ENCODE peak calls at places on chromosomes 2 and 18, in seven cellular contexts. U is lower lobe of right lung, W is psoas muscle, O is body of pancreas, F is GM06990, J is Peyer's patch, N is right lobe of liver. G is an unnamed sample. For H3K36me3, the result is how much of the 10 kb centered on the place peaks cover.

GRCh38 chr18:31825772-31826171 is 65.1 kb upstream of the SLC25A52 start:
- DNase-seq in W (no peak), N (no peak), J (no peak), F (no peak), O (no peak), U (no peak), G (no peak)

GRCh38 chr2:120802161-120802560 is 66.5 kb downstream of the GLI2 start:
- DNase-seq in O (peak), J (no peak), N (no peak), W (no peak), U (no peak), F (no peak), G (no peak)

GRCh38 chr2:145597809-145598208 is 1077.9 kb upstream of the ZEB2 start:
- DNase-seq in U (no peak), W (no peak), N (no peak), F (no peak), J (no peak), O (no peak), G (peak)

GRCh38 chr2:10876963-10877362 is 34.8 kb upstream of the KCNF1 start:
- DNase-seq in U (no peak), O (no peak), W (no peak), N (no peak), F (no peak), J (peak), G (no peak)

GRCh38 chr2:171049691-171050090 is 111.0 kb downstream of the TLK1 start:
- DNase-seq in W (no peak), F (no peak), U (no peak), O (no peak), J (no peak), N (no peak), G (no peak)

GRCh38 chr2:12982149-12982584 is 265.4 kb downstream of the TRIB2 start:
- DNase-seq in F (no peak), N (no peak), O (no peak), W (no peak), U (no peak), J (no peak), G (peak)

GRCh38 chr2:119771331-119771730 is 11.6 kb downstream of the PTPN4 start:
- DNase-seq in U (no peak), W (no peak), N (no peak), O (no peak), F (no peak), J (no peak), G (no peak)

GRCh38 chr18:5197461-5197860 is 404 bp upstream of the AKAIN1 start:
- DNase-seq in J (no peak), O (no peak), F (no peak), W (no peak), N (no peak), U (no peak), G (no peak)

GRCh38 chr2:237693281-237694039 is 66.1 kb downstream of the LRRFIP1 start:
- DNase-seq in N (no peak), W (no peak), J (peak), F (no peak), U (no peak), O (no peak), G (peak)

GRCh38 chr2:136638193-136638592 is 127.2 kb upstream of the THSD7B start:
- DNase-seq in W (no peak), U (no peak), N (no peak), O (no peak), F (no peak), J (no peak), G (peak)

GRCh38 chr18:6714027-6714426 is 15.5 kb upstream of the ARHGAP28 start:
- DNase-seq in W (no peak), N (no peak), U (no peak), J (no peak), F (no peak), O (no peak), G (no peak)

DNA sequence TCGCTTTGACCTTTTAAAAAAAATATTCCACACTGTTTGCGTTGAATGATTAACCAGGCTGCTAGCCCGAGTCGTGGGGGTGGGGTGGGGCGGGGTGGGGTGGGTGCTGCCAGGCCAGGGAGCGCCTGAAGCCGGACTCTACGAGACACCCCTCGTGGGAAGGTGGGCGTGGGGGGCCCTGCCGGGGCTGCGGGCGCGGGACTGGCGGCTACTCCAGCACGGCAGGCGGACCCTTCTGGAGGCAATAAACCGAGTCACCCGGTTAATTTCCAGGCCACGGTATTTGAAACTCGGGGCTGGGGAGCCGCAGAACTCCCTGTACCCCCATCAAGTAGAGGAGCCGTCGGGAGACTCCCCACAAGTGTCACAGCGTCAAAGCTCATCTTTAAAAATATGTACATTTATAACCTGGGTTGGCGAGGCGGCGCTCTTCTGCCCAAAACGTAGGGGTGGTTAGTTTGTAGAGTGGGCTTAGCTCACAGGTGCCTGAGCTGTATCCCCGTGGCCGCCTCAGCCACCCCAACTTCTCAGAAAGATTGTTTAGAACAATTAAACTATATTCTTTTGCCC is 1.2 kb downstream of the B3GNT2 start:
- DNase-seq in W (no peak), O (peak), N (peak), J (peak), U (peak), F (peak), G (no peak)
- TF ChIP-seq CTCF in W (no peak), O (no peak), N (no peak), J (no peak), U (no peak), F (peak), G (no peak)

GRCh38 chr2:75561566-75562512 is 1.1 kb upstream of the EVA1A start:
- DNase-seq in U (no peak), O (no peak), F (no peak), J (no peak), N (no peak), W (no peak), G (peak)
- H3K4me3 ChIP-seq in U (peak), O (no peak), F (no peak), J (no peak), N (no peak), W (peak), G (no peak)

DNA sequence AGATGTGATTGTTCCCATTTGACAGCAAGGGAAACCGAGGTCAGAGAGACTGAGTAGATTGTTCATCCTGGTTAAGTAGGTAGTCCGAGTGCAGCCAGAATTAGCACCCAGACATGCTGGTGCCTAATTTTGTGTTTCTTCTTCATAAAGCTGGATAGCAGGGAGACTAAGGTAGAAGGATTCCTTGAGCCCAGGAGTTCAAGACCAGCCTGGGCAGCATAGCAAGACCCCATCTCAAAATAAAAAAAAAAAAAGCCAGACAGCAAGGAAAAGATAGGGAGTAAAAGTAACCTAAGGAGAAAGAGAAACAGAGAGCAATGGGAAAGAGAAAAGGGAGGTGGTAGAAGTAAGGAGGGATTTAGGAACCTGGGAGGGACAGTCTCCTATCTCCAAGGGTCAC is 120.6 kb downstream of the PRKCE start:
- DNase-seq in O (no peak), U (no peak), F (no peak), W (no peak), N (no peak), J (no peak), G (no peak)
- H3K36me3 ChIP-seq in O (under half), U (under half), F (under half), W (under half), N (under half), J (under half), G (under half)

GRCh38 chr2:167292430-167293171 is 404.3 kb downstream of the XIRP2 start:
- DNase-seq in N (peak), O (peak), W (peak), U (peak), J (peak), F (peak), G (peak)
- TF ChIP-seq CTCF in N (no peak), O (peak), W (no peak), U (peak), J (peak), F (peak), G (peak)

GRCh38 chr18:25350561-25351201 is 1.3 kb downstream of the ZNF521 start:
- DNase-seq in W (peak), N (no peak), U (peak), O (no peak), J (peak), F (peak), G (no peak)

GRCh38 chr18:25351773-25352628 is at the start of gene ZNF521:
- DNase-seq in F (peak), W (peak), J (peak), O (peak), N (peak), U (peak), G (peak)

GRCh38 chr18:25351280-25351772 is 640 bp downstream of the ZNF521 start:
- DNase-seq in F (no peak), W (no peak), U (no peak), J (no peak), N (no peak), O (no peak), G (no peak)

GRCh38 chr18:25352629-25353005 is 651 bp upstream of the ZNF521 start:
- DNase-seq in J (no peak), W (no peak), N (no peak), F (no peak), O (no peak), U (no peak), G (no peak)

DNA sequence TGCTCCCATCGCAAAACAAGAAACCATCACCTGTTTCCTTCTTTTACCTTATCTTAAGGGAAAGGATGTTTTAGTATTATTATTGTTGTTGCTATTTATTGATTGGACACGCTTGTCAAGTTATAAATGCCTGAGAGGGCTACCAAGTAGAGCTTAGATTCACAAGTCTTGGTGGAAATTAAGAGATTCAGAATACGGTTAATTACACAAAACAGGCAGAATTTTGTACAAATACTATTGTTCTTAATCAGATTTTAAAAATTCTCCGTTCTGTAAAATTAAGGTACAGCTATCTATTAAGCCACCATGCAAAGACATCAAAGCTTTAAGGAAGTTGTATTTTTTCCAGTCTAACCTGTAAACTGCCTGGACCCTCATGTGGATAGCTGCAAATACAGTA is 1.1 kb upstream of the ZNF521 start:
- DNase-seq in N (no peak), J (no peak), F (no peak), O (no peak), U (no peak), W (no peak), G (no peak)
- H3K4me3 ChIP-seq in N (no peak), J (no peak), F (no peak), O (no peak), U (no peak), W (peak), G (no peak)

GRCh38 chr2:68789603-68790002 is 55.0 kb downstream of the ARHGAP25 start:
- DNase-seq in W (no peak), F (peak), J (peak), N (no peak), U (no peak), O (no peak), G (no peak)
- H3K36me3 ChIP-seq in W (under half), F (under half), J (under half), N (under half), U (under half), O (under half), G (under half)

GRCh38 chr2:111919362-111919761 is 21.0 kb downstream of the MERTK start:
- DNase-seq in F (no peak), N (no peak), U (no peak), O (no peak), J (no peak), W (no peak), G (no peak)
- TF ChIP-seq CTCF in F (peak), N (no peak), U (no peak), O (no peak), J (no peak), W (no peak), G (peak)